ENCODE peak calls at places on chromosome 22, in nine cellular contexts. M is PC-3; S is CD8-positive, alpha-beta memory T cell; N is right lobe of liver; K is cardiac muscle cell; V is right cardiac atrium; F is HAP-1; U is psoas muscle; P is GM23248. C is an unnamed sample.

GRCh38 chr22:44885806-44886360 is 123.9 kb downstream of the PHF21B start:
- DNase-seq in M (no peak), S (no peak), N (no peak), K (no peak), V (no peak), F (peak; percentile 3), U (no peak), P (no peak), C (no peak)

GRCh38 chr22:34814260-34814659 is 251.7 kb upstream of the ISX start:
- DNase-seq in M (no peak), S (no peak), N (no peak), K (no peak), V (no peak), F (no peak), U (no peak), P (no peak), C (no peak)

GRCh38 chr22:31776231-31776630 is 22.4 kb downstream of the DEPDC5 start:
- DNase-seq in M (peak; percentile 49), S (no peak), N (no peak), K (no peak), V (no peak), F (no peak), U (no peak), P (no peak), C (no peak)

GRCh38 chr22:20783300-20783673 is 9.4 kb downstream of the SERPIND1 start:
- DNase-seq in M (no peak), S (no peak), N (no peak), K (no peak), V (no peak), F (no peak), U (no peak), P (peak; percentile 4), C (no peak)

GRCh38 chr22:36356708-36357694 is 30.8 kb downstream of the MYH9 start:
- DNase-seq in M (peak; percentile 56), S (peak; percentile 58), N (no peak), K (no peak), V (no peak), F (peak; percentile 36), U (no peak), P (no peak), C (no peak)

GRCh38 chr22:18954333-18954732 is 18.2 kb upstream of the PRODH start:
- DNase-seq in M (peak; percentile 63), S (peak; percentile 36), N (peak; percentile 68), K (peak; percentile 79), V (peak; percentile 50), F (peak; percentile 85), U (peak; percentile 80), P (peak; percentile 71), C (peak; percentile 95)

GRCh38 chr22:20247608-20248171 is 20.4 kb downstream of the RTN4R start:
- DNase-seq in M (no peak), S (no peak), N (peak; percentile 49), K (no peak), V (no peak), F (no peak), U (no peak), P (no peak), C (no peak)

GRCh38 chr22:41229730-41230398 is 10.9 kb downstream of the CHADL start:
- DNase-seq in M (no peak), S (no peak), N (no peak), K (no peak), V (no peak), F (no peak), U (no peak), P (no peak), C (no peak)

GRCh38 chr22:20319041-20319744 is 667 bp downstream of the DGCR6L start:
- DNase-seq in M (no peak), S (no peak), N (peak; percentile 23), K (peak; percentile 31), V (no peak), F (peak; percentile 59), U (no peak), P (peak; percentile 59), C (peak; percentile 19)

GRCh38 chr22:35597692-35598395 is 19.3 kb downstream of the MB start:
- DNase-seq in M (no peak), S (no peak), N (no peak), K (peak; percentile 81), V (peak; percentile 7), F (no peak), U (no peak), P (no peak), C (no peak)

GRCh38 chr22:23415490-23415851 is 164.6 kb downstream of the IGLL1 start:
- DNase-seq in M (no peak), S (no peak), N (no peak), K (no peak), V (no peak), F (no peak), U (no peak), P (no peak), C (no peak)

GRCh38 chr22:25203082-25203481 is 3.4 kb downstream of the CRYBB3 start:
- DNase-seq in M (no peak), S (no peak), N (no peak), K (no peak), V (no peak), F (no peak), U (no peak), P (no peak), C (no peak)

GRCh38 chr22:24407278-24407665 is 20.1 kb upstream of the ADORA2A start:
- DNase-seq in M (no peak), S (no peak), N (peak; percentile 84), K (no peak), V (no peak), F (no peak), U (peak; percentile 42), P (no peak), C (no peak)

GRCh38 chr22:47918936-47919505 is 1156.6 kb downstream of the TBC1D22A start:
- DNase-seq in M (no peak), S (no peak), N (no peak), K (no peak), V (no peak), F (no peak), U (no peak), P (no peak), C (no peak)
- H3K9me3 ChIP-seq in M (no peaks in the 10 kb centered on the region), S (no peaks in the 10 kb centered on the region), N (no peaks in the 10 kb centered on the region), K (no peaks in the 10 kb centered on the region), V (no peaks in the 10 kb centered on the region), F (no peaks in the 10 kb centered on the region), U (no peaks in the 10 kb centered on the region), P (no peaks in the 10 kb centered on the region), C (no peaks in the 10 kb centered on the region)

GRCh38 chr22:50318698-50319411 is 8.0 kb downstream of the DENND6B start:
- DNase-seq in M (no peak), S (no peak), N (no peak), K (no peak), V (no peak), F (no peak), U (no peak), P (no peak), C (peak; percentile 74)

GRCh38 chr22:50317178-50317577 is 9.6 kb downstream of the DENND6B start:
- DNase-seq in M (no peak), S (no peak), N (no peak), K (no peak), V (no peak), F (no peak), U (no peak), P (no peak), C (peak; percentile 43)

GRCh38 chr22:50316114-50317065 is 8.9 kb upstream of the PLXNB2 start:
- DNase-seq in M (no peak), S (no peak), N (no peak), K (no peak), V (no peak), F (no peak), U (no peak), P (no peak), C (no peak)

GRCh38 chr22:50318356-50318697 is 8.5 kb downstream of the DENND6B start:
- DNase-seq in M (no peak), S (no peak), N (no peak), K (no peak), V (no peak), F (no peak), U (no peak), P (no peak), C (no peak)

GRCh38 chr22:50317674-50318073 is 9.1 kb downstream of the DENND6B start:
- DNase-seq in M (no peak), S (no peak), N (no peak), K (no peak), V (no peak), F (no peak), U (no peak), P (no peak), C (no peak)
- H3K4me1 ChIP-seq in M (no peaks in the 10 kb centered on the region), S (peaks cover 17% of the 10 kb centered on the region), N (peaks cover 3% of the 10 kb centered on the region), K (peaks cover 10% of the 10 kb centered on the region), V (no peaks in the 10 kb centered on the region), F (no peaks in the 10 kb centered on the region), U (no peaks in the 10 kb centered on the region), P (no peaks in the 10 kb centered on the region), C (peaks cover 17% of the 10 kb centered on the region)

GRCh38 chr22:38870312-38870741 is 1.7 kb downstream of the CBX6 start:
- DNase-seq in M (peak; percentile 75), S (peak; percentile 76), N (peak; percentile 86), K (peak; percentile 91), V (peak; percentile 93), F (peak; percentile 96), U (peak; percentile 95), P (peak; percentile 93), C (peak; percentile 91)
- H3K4me3 ChIP-seq in M (peak overlapping the region; percentile 66), S (peak overlapping the region; percentile 50), N (no peak overlapping the region), K (no peak overlapping the region), V (no peak overlapping the region), F (peak overlapping the region; percentile 69), U (peak overlapping the region; percentile 97), P (peak overlapping the region; percentile 79), C (no peak overlapping the region)

GRCh38 chr22:11629661-11630385 is 3898.2 kb upstream of the OR11H1 start:
- DNase-seq in M (no peak), S (no peak), N (no peak), K (no peak), V (no peak), F (no peak), U (peak; percentile 52), P (no peak), C (peak; percentile 82)
- H3K9me3 ChIP-seq in M (peaks cover 33% of the 10 kb centered on the region), S (no peaks in the 10 kb centered on the region), N (no peaks in the 10 kb centered on the region), K (peaks cover 16% of the 10 kb centered on the region), V (no peaks in the 10 kb centered on the region), F (peaks cover 2% of the 10 kb centered on the region), U (peaks cover 2% of the 10 kb centered on the region), P (no peaks in the 10 kb centered on the region), C (peaks cover 8% of the 10 kb centered on the region)

GRCh38 chr22:27463121-27463520 is 338.4 kb downstream of the MN1 start:
- DNase-seq in M (no peak), S (no peak), N (no peak), K (no peak), V (no peak), F (no peak), U (no peak), P (peak; percentile 63), C (no peak)
- H3K4me1 ChIP-seq in M (peaks cover 14% of the 10 kb centered on the region), S (no peaks in the 10 kb centered on the region), N (peaks cover 10% of the 10 kb centered on the region), K (no peaks in the 10 kb centered on the region), V (no peaks in the 10 kb centered on the region), F (peaks cover 14% of the 10 kb centered on the region), U (no peaks in the 10 kb centered on the region), P (peaks cover 45% of the 10 kb centered on the region), C (no peaks in the 10 kb centered on the region)